ENCODE peak calls at places on chromosomes 13 and 19, in ten cellular contexts. One of them, this sample, is unnamed.

GRCh38 chr13:48232420-48233096 is 448 bp upstream of the ITM2B start:
- DNase-seq in activated naive CD4-positive, alpha-beta T cell treated with anti-CD3 and anti-CD28 coated beads for 36 hours: no peak
- DNase-seq in activated CD8-positive, alpha-beta T cell treated with anti-CD3 and anti-CD28 coated beads for 36 hours: peak; percentile 30
- DNase-seq in HEK293T: no peak
- DNase-seq in T-cell: no peak
- DNase-seq in NCI-H1105 treated with DMSO at 0.1 percent for 48 hours: peak; percentile 65
- DNase-seq in T-helper 2 cell: no peak
- DNase-seq in LoVo: peak; percentile 38
- DNase-seq in activated CD8-positive, alpha-beta memory T cell treated with anti-CD3 and anti-CD28 coated beads for 4 hours: no peak
- DNase-seq in nephron progenitor cell: no peak
- DNase-seq in this sample: no peak

GRCh38 chr13:96020155-96020575 is 33.0 kb downstream of the UGGT2 start:
- DNase-seq in NCI-H1105 treated with DMSO at 0.1 percent for 48 hours: peak; percentile 63
- DNase-seq in T-cell: no peak
- DNase-seq in T-helper 2 cell: peak; percentile 30
- DNase-seq in activated CD8-positive, alpha-beta memory T cell treated with anti-CD3 and anti-CD28 coated beads for 4 hours: no peak
- DNase-seq in nephron progenitor cell: peak; percentile 23
- DNase-seq in HEK293T: peak; percentile 62
- DNase-seq in LoVo: peak; percentile 37
- DNase-seq in activated naive CD4-positive, alpha-beta T cell treated with anti-CD3 and anti-CD28 coated beads for 36 hours: peak; percentile 25
- DNase-seq in activated CD8-positive, alpha-beta T cell treated with anti-CD3 and anti-CD28 coated beads for 36 hours: peak; percentile 21
- DNase-seq in this sample: peak; percentile 88

GRCh38 chr19:40416918-40417713 is 3.9 kb upstream of the PRX start:
- DNase-seq in HEK293T: no peak
- DNase-seq in activated naive CD4-positive, alpha-beta T cell treated with anti-CD3 and anti-CD28 coated beads for 36 hours: peak; percentile 40
- DNase-seq in nephron progenitor cell: no peak
- DNase-seq in LoVo: no peak
- DNase-seq in T-helper 2 cell: peak; percentile 48
- DNase-seq in activated CD8-positive, alpha-beta memory T cell treated with anti-CD3 and anti-CD28 coated beads for 4 hours: no peak
- DNase-seq in activated CD8-positive, alpha-beta T cell treated with anti-CD3 and anti-CD28 coated beads for 36 hours: peak; percentile 35
- DNase-seq in T-cell: no peak
- DNase-seq in NCI-H1105 treated with DMSO at 0.1 percent for 48 hours: no peak
- DNase-seq in this sample: no peak

GRCh38 chr19:17183858-17184271 is 31.3 kb upstream of the USE1 start:
- DNase-seq in activated CD8-positive, alpha-beta memory T cell treated with anti-CD3 and anti-CD28 coated beads for 4 hours: no peak
- DNase-seq in activated CD8-positive, alpha-beta T cell treated with anti-CD3 and anti-CD28 coated beads for 36 hours: peak; percentile 42
- DNase-seq in LoVo: no peak
- DNase-seq in NCI-H1105 treated with DMSO at 0.1 percent for 48 hours: no peak
- DNase-seq in HEK293T: no peak
- DNase-seq in activated naive CD4-positive, alpha-beta T cell treated with anti-CD3 and anti-CD28 coated beads for 36 hours: peak; percentile 38
- DNase-seq in T-helper 2 cell: peak; percentile 58
- DNase-seq in T-cell: no peak
- DNase-seq in nephron progenitor cell: no peak
- DNase-seq in this sample: no peak

GRCh38 chr13:30107536-30108136 is 199.7 kb downstream of the KATNAL1 start:
- DNase-seq in activated CD8-positive, alpha-beta T cell treated with anti-CD3 and anti-CD28 coated beads for 36 hours: no peak
- DNase-seq in T-helper 2 cell: no peak
- DNase-seq in NCI-H1105 treated with DMSO at 0.1 percent for 48 hours: no peak
- DNase-seq in activated CD8-positive, alpha-beta memory T cell treated with anti-CD3 and anti-CD28 coated beads for 4 hours: no peak
- DNase-seq in LoVo: peak; percentile 16
- DNase-seq in T-cell: no peak
- DNase-seq in nephron progenitor cell: no peak
- DNase-seq in activated naive CD4-positive, alpha-beta T cell treated with anti-CD3 and anti-CD28 coated beads for 36 hours: no peak
- DNase-seq in HEK293T: no peak
- DNase-seq in this sample: no peak

GRCh38 chr19:55494172-55494761 is 6.0 kb downstream of the SSC5D start:
- DNase-seq in activated naive CD4-positive, alpha-beta T cell treated with anti-CD3 and anti-CD28 coated beads for 36 hours: no peak
- DNase-seq in nephron progenitor cell: no peak
- DNase-seq in HEK293T: no peak
- DNase-seq in NCI-H1105 treated with DMSO at 0.1 percent for 48 hours: no peak
- DNase-seq in activated CD8-positive, alpha-beta T cell treated with anti-CD3 and anti-CD28 coated beads for 36 hours: peak; percentile 34
- DNase-seq in T-cell: no peak
- DNase-seq in activated CD8-positive, alpha-beta memory T cell treated with anti-CD3 and anti-CD28 coated beads for 4 hours: no peak
- DNase-seq in T-helper 2 cell: no peak
- DNase-seq in LoVo: no peak
- DNase-seq in this sample: no peak

GRCh38 chr13:21218351-21219043 is 42.0 kb downstream of the MRPL57 start:
- DNase-seq in HEK293T: no peak
- DNase-seq in T-helper 2 cell: peak; percentile 92
- DNase-seq in T-cell: no peak
- DNase-seq in LoVo: no peak
- DNase-seq in activated naive CD4-positive, alpha-beta T cell treated with anti-CD3 and anti-CD28 coated beads for 36 hours: peak; percentile 25
- DNase-seq in NCI-H1105 treated with DMSO at 0.1 percent for 48 hours: no peak
- DNase-seq in nephron progenitor cell: no peak
- DNase-seq in activated CD8-positive, alpha-beta memory T cell treated with anti-CD3 and anti-CD28 coated beads for 4 hours: no peak
- DNase-seq in activated CD8-positive, alpha-beta T cell treated with anti-CD3 and anti-CD28 coated beads for 36 hours: peak; percentile 34
- DNase-seq in this sample: no peak

GRCh38 chr19:29596885-29597525 is 9.1 kb upstream of the POP4 start:
- DNase-seq in nephron progenitor cell: peak; percentile 51
- DNase-seq in activated naive CD4-positive, alpha-beta T cell treated with anti-CD3 and anti-CD28 coated beads for 36 hours: no peak
- DNase-seq in T-helper 2 cell: no peak
- DNase-seq in NCI-H1105 treated with DMSO at 0.1 percent for 48 hours: peak; percentile 48
- DNase-seq in LoVo: peak; percentile 21
- DNase-seq in activated CD8-positive, alpha-beta memory T cell treated with anti-CD3 and anti-CD28 coated beads for 4 hours: no peak
- DNase-seq in activated CD8-positive, alpha-beta T cell treated with anti-CD3 and anti-CD28 coated beads for 36 hours: no peak
- DNase-seq in HEK293T: peak; percentile 45
- DNase-seq in T-cell: no peak
- DNase-seq in this sample: peak; percentile 87

GRCh38 chr19:39169143-39169810 is 27.5 kb upstream of the NCCRP1 start:
- DNase-seq in activated naive CD4-positive, alpha-beta T cell treated with anti-CD3 and anti-CD28 coated beads for 36 hours: no peak
- DNase-seq in T-helper 2 cell: no peak
- DNase-seq in NCI-H1105 treated with DMSO at 0.1 percent for 48 hours: no peak
- DNase-seq in nephron progenitor cell: no peak
- DNase-seq in activated CD8-positive, alpha-beta memory T cell treated with anti-CD3 and anti-CD28 coated beads for 4 hours: no peak
- DNase-seq in activated CD8-positive, alpha-beta T cell treated with anti-CD3 and anti-CD28 coated beads for 36 hours: no peak
- DNase-seq in T-cell: no peak
- DNase-seq in HEK293T: no peak
- DNase-seq in LoVo: no peak
- DNase-seq in this sample: no peak

GRCh38 chr13:61277088-61277487 is 138.6 kb downstream of the PCDH20 start:
- DNase-seq in activated CD8-positive, alpha-beta memory T cell treated with anti-CD3 and anti-CD28 coated beads for 4 hours: no peak
- DNase-seq in HEK293T: no peak
- DNase-seq in NCI-H1105 treated with DMSO at 0.1 percent for 48 hours: no peak
- DNase-seq in LoVo: no peak
- DNase-seq in nephron progenitor cell: no peak
- DNase-seq in activated naive CD4-positive, alpha-beta T cell treated with anti-CD3 and anti-CD28 coated beads for 36 hours: no peak
- DNase-seq in activated CD8-positive, alpha-beta T cell treated with anti-CD3 and anti-CD28 coated beads for 36 hours: no peak
- DNase-seq in T-helper 2 cell: no peak
- DNase-seq in T-cell: no peak
- DNase-seq in this sample: no peak

GRCh38 chr13:113835461-113836274 is 28.2 kb downstream of the GAS6 start:
- DNase-seq in activated naive CD4-positive, alpha-beta T cell treated with anti-CD3 and anti-CD28 coated beads for 36 hours: no peak
- DNase-seq in T-cell: no peak
- DNase-seq in NCI-H1105 treated with DMSO at 0.1 percent for 48 hours: no peak
- DNase-seq in nephron progenitor cell: peak; percentile 31
- DNase-seq in T-helper 2 cell: no peak
- DNase-seq in activated CD8-positive, alpha-beta memory T cell treated with anti-CD3 and anti-CD28 coated beads for 4 hours: no peak
- DNase-seq in activated CD8-positive, alpha-beta T cell treated with anti-CD3 and anti-CD28 coated beads for 36 hours: no peak
- DNase-seq in LoVo: no peak
- DNase-seq in HEK293T: no peak
- DNase-seq in this sample: peak; percentile 84

GRCh38 chr13:48647625-48648024 is 6.1 kb upstream of the CYSLTR2 start:
- DNase-seq in NCI-H1105 treated with DMSO at 0.1 percent for 48 hours: no peak
- DNase-seq in T-cell: no peak
- DNase-seq in LoVo: no peak
- DNase-seq in activated naive CD4-positive, alpha-beta T cell treated with anti-CD3 and anti-CD28 coated beads for 36 hours: peak; percentile 22
- DNase-seq in activated CD8-positive, alpha-beta memory T cell treated with anti-CD3 and anti-CD28 coated beads for 4 hours: no peak
- DNase-seq in activated CD8-positive, alpha-beta T cell treated with anti-CD3 and anti-CD28 coated beads for 36 hours: no peak
- DNase-seq in T-helper 2 cell: no peak
- DNase-seq in nephron progenitor cell: no peak
- DNase-seq in HEK293T: no peak
- DNase-seq in this sample: no peak

GRCh38 chr19:11657307-11657706 is 60.0 kb downstream of the ZNF627 start:
- DNase-seq in activated naive CD4-positive, alpha-beta T cell treated with anti-CD3 and anti-CD28 coated beads for 36 hours: no peak
- DNase-seq in T-cell: no peak
- DNase-seq in activated CD8-positive, alpha-beta T cell treated with anti-CD3 and anti-CD28 coated beads for 36 hours: no peak
- DNase-seq in LoVo: peak; percentile 12
- DNase-seq in nephron progenitor cell: no peak
- DNase-seq in T-helper 2 cell: no peak
- DNase-seq in activated CD8-positive, alpha-beta memory T cell treated with anti-CD3 and anti-CD28 coated beads for 4 hours: no peak
- DNase-seq in NCI-H1105 treated with DMSO at 0.1 percent for 48 hours: peak; percentile 83
- DNase-seq in HEK293T: no peak
- DNase-seq in this sample: no peak

GRCh38 chr19:14073925-14074838 is 1.6 kb downstream of the MISP3 start:
- DNase-seq in activated CD8-positive, alpha-beta memory T cell treated with anti-CD3 and anti-CD28 coated beads for 4 hours: no peak
- DNase-seq in LoVo: peak; percentile 38
- DNase-seq in activated naive CD4-positive, alpha-beta T cell treated with anti-CD3 and anti-CD28 coated beads for 36 hours: peak; percentile 40
- DNase-seq in HEK293T: no peak
- DNase-seq in T-helper 2 cell: no peak
- DNase-seq in NCI-H1105 treated with DMSO at 0.1 percent for 48 hours: no peak
- DNase-seq in nephron progenitor cell: peak; percentile 37
- DNase-seq in T-cell: no peak
- DNase-seq in activated CD8-positive, alpha-beta T cell treated with anti-CD3 and anti-CD28 coated beads for 36 hours: peak; percentile 50
- DNase-seq in this sample: peak; percentile 27

GRCh38 chr19:38209671-38210457 is 14.2 kb downstream of the DPF1 start:
- DNase-seq in nephron progenitor cell: peak; percentile 57
- DNase-seq in NCI-H1105 treated with DMSO at 0.1 percent for 48 hours: peak; percentile 61
- DNase-seq in activated CD8-positive, alpha-beta T cell treated with anti-CD3 and anti-CD28 coated beads for 36 hours: no peak
- DNase-seq in T-cell: no peak
- DNase-seq in T-helper 2 cell: no peak
- DNase-seq in activated naive CD4-positive, alpha-beta T cell treated with anti-CD3 and anti-CD28 coated beads for 36 hours: no peak
- DNase-seq in activated CD8-positive, alpha-beta memory T cell treated with anti-CD3 and anti-CD28 coated beads for 4 hours: no peak
- DNase-seq in HEK293T: no peak
- DNase-seq in LoVo: no peak
- DNase-seq in this sample: peak; percentile 45

GRCh38 chr19:34960103-34960805 is 3.8 kb downstream of the ZNF792 start:
- DNase-seq in LoVo: no peak
- DNase-seq in T-cell: no peak
- DNase-seq in HEK293T: no peak
- DNase-seq in activated naive CD4-positive, alpha-beta T cell treated with anti-CD3 and anti-CD28 coated beads for 36 hours: no peak
- DNase-seq in activated CD8-positive, alpha-beta T cell treated with anti-CD3 and anti-CD28 coated beads for 36 hours: no peak
- DNase-seq in activated CD8-positive, alpha-beta memory T cell treated with anti-CD3 and anti-CD28 coated beads for 4 hours: no peak
- DNase-seq in NCI-H1105 treated with DMSO at 0.1 percent for 48 hours: no peak
- DNase-seq in nephron progenitor cell: no peak
- DNase-seq in T-helper 2 cell: no peak
- DNase-seq in this sample: no peak

GRCh38 chr13:110103479-110103878 is 203.5 kb downstream of the COL4A1 start:
- DNase-seq in HEK293T: no peak
- DNase-seq in T-helper 2 cell: no peak
- DNase-seq in activated CD8-positive, alpha-beta memory T cell treated with anti-CD3 and anti-CD28 coated beads for 4 hours: no peak
- DNase-seq in NCI-H1105 treated with DMSO at 0.1 percent for 48 hours: no peak
- DNase-seq in activated CD8-positive, alpha-beta T cell treated with anti-CD3 and anti-CD28 coated beads for 36 hours: no peak
- DNase-seq in LoVo: no peak
- DNase-seq in activated naive CD4-positive, alpha-beta T cell treated with anti-CD3 and anti-CD28 coated beads for 36 hours: no peak
- DNase-seq in nephron progenitor cell: no peak
- DNase-seq in T-cell: no peak
- DNase-seq in this sample: no peak

GRCh38 chr13:94009696-94010095 is 469.8 kb downstream of the DCT start:
- DNase-seq in LoVo: no peak
- DNase-seq in activated CD8-positive, alpha-beta T cell treated with anti-CD3 and anti-CD28 coated beads for 36 hours: no peak
- DNase-seq in T-helper 2 cell: no peak
- DNase-seq in NCI-H1105 treated with DMSO at 0.1 percent for 48 hours: no peak
- DNase-seq in HEK293T: no peak
- DNase-seq in T-cell: no peak
- DNase-seq in activated naive CD4-positive, alpha-beta T cell treated with anti-CD3 and anti-CD28 coated beads for 36 hours: no peak
- DNase-seq in activated CD8-positive, alpha-beta memory T cell treated with anti-CD3 and anti-CD28 coated beads for 4 hours: no peak
- DNase-seq in nephron progenitor cell: no peak
- DNase-seq in this sample: no peak

GRCh38 chr19:56837892-56838679 is 2.4 kb downstream of the PEG3 start:
- DNase-seq in activated CD8-positive, alpha-beta memory T cell treated with anti-CD3 and anti-CD28 coated beads for 4 hours: no peak
- DNase-seq in NCI-H1105 treated with DMSO at 0.1 percent for 48 hours: no peak
- DNase-seq in HEK293T: no peak
- DNase-seq in LoVo: no peak
- DNase-seq in activated CD8-positive, alpha-beta T cell treated with anti-CD3 and anti-CD28 coated beads for 36 hours: peak; percentile 32
- DNase-seq in nephron progenitor cell: no peak
- DNase-seq in T-helper 2 cell: peak; percentile 8
- DNase-seq in T-cell: no peak
- DNase-seq in activated naive CD4-positive, alpha-beta T cell treated with anti-CD3 and anti-CD28 coated beads for 36 hours: peak; percentile 8
- DNase-seq in this sample: peak; percentile 14

GRCh38 chr13:100176781-100177389 is 88.0 kb downstream of the PCCA start:
- DNase-seq in nephron progenitor cell: no peak
- DNase-seq in LoVo: no peak
- DNase-seq in activated CD8-positive, alpha-beta memory T cell treated with anti-CD3 and anti-CD28 coated beads for 4 hours: no peak
- DNase-seq in NCI-H1105 treated with DMSO at 0.1 percent for 48 hours: peak; percentile 56
- DNase-seq in HEK293T: peak; percentile 17
- DNase-seq in T-cell: no peak
- DNase-seq in T-helper 2 cell: no peak
- DNase-seq in activated CD8-positive, alpha-beta T cell treated with anti-CD3 and anti-CD28 coated beads for 36 hours: no peak
- DNase-seq in activated naive CD4-positive, alpha-beta T cell treated with anti-CD3 and anti-CD28 coated beads for 36 hours: no peak
- DNase-seq in this sample: peak; percentile 7

GRCh38 chr13:98123176-98123575 is 19.7 kb upstream of the FARP1 start:
- DNase-seq in T-helper 2 cell: no peak
- DNase-seq in HEK293T: no peak
- DNase-seq in NCI-H1105 treated with DMSO at 0.1 percent for 48 hours: no peak
- DNase-seq in nephron progenitor cell: no peak
- DNase-seq in T-cell: no peak
- DNase-seq in LoVo: no peak
- DNase-seq in activated CD8-positive, alpha-beta T cell treated with anti-CD3 and anti-CD28 coated beads for 36 hours: no peak
- DNase-seq in activated CD8-positive, alpha-beta memory T cell treated with anti-CD3 and anti-CD28 coated beads for 4 hours: no peak
- DNase-seq in activated naive CD4-positive, alpha-beta T cell treated with anti-CD3 and anti-CD28 coated beads for 36 hours: no peak
- DNase-seq in this sample: no peak

GRCh38 chr13:91308299-91308698 is 39.2 kb upstream of the MIR17HG start:
- DNase-seq in activated CD8-positive, alpha-beta T cell treated with anti-CD3 and anti-CD28 coated beads for 36 hours: no peak
- DNase-seq in T-helper 2 cell: peak; percentile 17
- DNase-seq in T-cell: no peak
- DNase-seq in activated CD8-positive, alpha-beta memory T cell treated with anti-CD3 and anti-CD28 coated beads for 4 hours: no peak
- DNase-seq in nephron progenitor cell: no peak
- DNase-seq in NCI-H1105 treated with DMSO at 0.1 percent for 48 hours: no peak
- DNase-seq in activated naive CD4-positive, alpha-beta T cell treated with anti-CD3 and anti-CD28 coated beads for 36 hours: no peak
- DNase-seq in LoVo: no peak
- DNase-seq in HEK293T: peak; percentile 42
- DNase-seq in this sample: no peak

GRCh38 chr19:12782174-12782423 is 6.7 kb upstream of the HOOK2 start:
- DNase-seq in T-helper 2 cell: no peak
- DNase-seq in NCI-H1105 treated with DMSO at 0.1 percent for 48 hours: no peak
- DNase-seq in T-cell: no peak
- DNase-seq in LoVo: no peak
- DNase-seq in activated CD8-positive, alpha-beta T cell treated with anti-CD3 and anti-CD28 coated beads for 36 hours: no peak
- DNase-seq in nephron progenitor cell: no peak
- DNase-seq in activated CD8-positive, alpha-beta memory T cell treated with anti-CD3 and anti-CD28 coated beads for 4 hours: no peak
- DNase-seq in HEK293T: no peak
- DNase-seq in activated naive CD4-positive, alpha-beta T cell treated with anti-CD3 and anti-CD28 coated beads for 36 hours: no peak
- DNase-seq in this sample: no peak

This sample was measured in NCI-H526.